ENCODE peak calls at places on chromosomes 1 and 21, in four cellular contexts. One of them, this sample, is unnamed.

GRCh38 chr21:14594967-14595366 is 48.9 kb upstream of the SAMSN1 start:
- DNase-seq in DND-41: no peak
- DNase-seq in fibroblast of lung: no peak
- DNase-seq in GM23248: no peak
- DNase-seq in this sample: no peak

GRCh38 chr1:171871848-171872247 is 30.6 kb downstream of the DNM3 start:
- DNase-seq in fibroblast of lung: no peak
- DNase-seq in GM23248: no peak
- DNase-seq in DND-41: no peak
- DNase-seq in this sample: peak

GRCh38 chr1:159000627-159001026 is 9.1 kb upstream of the IFI16 start:
- DNase-seq in fibroblast of lung: peak
- DNase-seq in GM23248: peak
- DNase-seq in DND-41: no peak
- DNase-seq in this sample: peak

GRCh38 chr1:22208265-22208972 is 65.5 kb upstream of the WNT4 start:
- DNase-seq in fibroblast of lung: no peak
- DNase-seq in DND-41: no peak
- DNase-seq in GM23248: no peak
- DNase-seq in this sample: peak

GRCh38 chr1:181135815-181136737 is 47.6 kb downstream of the IER5 start:
- DNase-seq in GM23248: peak
- DNase-seq in fibroblast of lung: peak
- DNase-seq in DND-41: no peak
- DNase-seq in this sample: no peak

GRCh38 chr1:220575718-220576497 is 48.0 kb downstream of the MARK1 start:
- DNase-seq in DND-41: no peak
- DNase-seq in GM23248: no peak
- DNase-seq in fibroblast of lung: no peak
- DNase-seq in this sample: no peak

GRCh38 chr1:220962031-220962751 is 82.9 kb downstream of the HLX start:
- DNase-seq in fibroblast of lung: peak
- DNase-seq in GM23248: peak
- DNase-seq in DND-41: no peak
- DNase-seq in this sample: no peak

GRCh38 chr1:242754926-242755325 is 230.4 kb upstream of the PLD5 start:
- DNase-seq in DND-41: no peak
- DNase-seq in GM23248: no peak
- DNase-seq in fibroblast of lung: no peak
- DNase-seq in this sample: no peak

GRCh38 chr1:1347026-1347595 is 2.1 kb downstream of the DVL1 start:
- DNase-seq in DND-41: no peak
- DNase-seq in GM23248: no peak
- DNase-seq in fibroblast of lung: no peak
- DNase-seq in this sample: no peak

GRCh38 chr1:14748977-14749376 is 150.5 kb downstream of the KAZN start:
- DNase-seq in DND-41: no peak
- DNase-seq in GM23248: no peak
- DNase-seq in fibroblast of lung: no peak
- DNase-seq in this sample: no peak

GRCh38 chr1:7279753-7280150 is 491.3 kb upstream of the VAMP3 start:
- DNase-seq in GM23248: no peak
- DNase-seq in DND-41: no peak
- DNase-seq in fibroblast of lung: no peak
- DNase-seq in this sample: no peak

GRCh38 chr1:17289756-17290155 is 18.2 kb upstream of the PADI4 start:
- DNase-seq in GM23248: peak
- DNase-seq in DND-41: no peak
- DNase-seq in fibroblast of lung: peak
- DNase-seq in this sample: no peak

GRCh38 chr1:53511933-53512806 is 53.0 kb downstream of the DMRTB1 start:
- DNase-seq in fibroblast of lung: peak
- DNase-seq in DND-41: no peak
- DNase-seq in GM23248: no peak
- DNase-seq in this sample: no peak

GRCh38 chr1:228003461-228004330 is 3.1 kb upstream of the WNT3A start:
- DNase-seq in GM23248: no peak
- DNase-seq in DND-41: no peak
- DNase-seq in fibroblast of lung: no peak
- DNase-seq in this sample: peak

GRCh38 chr1:18712254-18712605 is 81.6 kb downstream of the PAX7 start:
- DNase-seq in fibroblast of lung: no peak
- DNase-seq in GM23248: no peak
- DNase-seq in DND-41: no peak
- DNase-seq in this sample: no peak

GRCh38 chr1:17369466-17369865 is 2.5 kb upstream of the PADI6 start:
- DNase-seq in fibroblast of lung: no peak
- DNase-seq in DND-41: no peak
- DNase-seq in GM23248: peak
- DNase-seq in this sample: no peak

GRCh38 chr1:100921110-100921706 is 25.3 kb downstream of the SLC30A7 start:
- DNase-seq in fibroblast of lung: peak
- DNase-seq in DND-41: no peak
- DNase-seq in GM23248: peak
- DNase-seq in this sample: peak

GRCh38 chr1:45205000-45205909 is 1.1 kb downstream of the ZSWIM5 start:
- DNase-seq in GM23248: peak
- DNase-seq in fibroblast of lung: peak
- DNase-seq in DND-41: no peak
- DNase-seq in this sample: peak

GRCh38 chr1:47701741-47702515 is 264.1 kb downstream of the FOXD2 start:
- DNase-seq in DND-41: no peak
- DNase-seq in GM23248: no peak
- DNase-seq in fibroblast of lung: no peak
- DNase-seq in this sample: no peak

GRCh38 chr1:1407957-1408318 is 845 bp upstream of the MRPL20 start:
- DNase-seq in DND-41: no peak
- DNase-seq in fibroblast of lung: no peak
- DNase-seq in GM23248: no peak
- DNase-seq in this sample: no peak

GRCh38 chr1:203381151-203381751 is 30.3 kb upstream of the FMOD start:
- DNase-seq in fibroblast of lung: no peak
- DNase-seq in DND-41: no peak
- DNase-seq in GM23248: no peak
- DNase-seq in this sample: no peak

GRCh38 chr1:62995173-62995572 is 211.2 kb downstream of the ATG4C start:
- DNase-seq in GM23248: no peak
- DNase-seq in fibroblast of lung: no peak
- DNase-seq in DND-41: no peak
- DNase-seq in this sample: no peak

GRCh38 chr21:10418649-10419048 is 102.7 kb upstream of the TPTE start:
- DNase-seq in GM23248: no peak
- DNase-seq in fibroblast of lung: no peak
- DNase-seq in DND-41: no peak
- DNase-seq in this sample: no peak

GRCh38 chr1:77832889-77833288 is 53.4 kb downstream of the MIGA1 start:
- DNase-seq in DND-41: no peak
- DNase-seq in fibroblast of lung: peak
- DNase-seq in GM23248: peak
- DNase-seq in this sample: no peak

GRCh38 chr1:77857557-77857956 is 30.9 kb upstream of the NEXN start:
- DNase-seq in GM23248: peak
- DNase-seq in fibroblast of lung: peak
- DNase-seq in DND-41: no peak
- DNase-seq in this sample: no peak

GRCh38 chr1:231139125-231139649 is 22.7 kb upstream of the TRIM67 start:
- DNase-seq in GM23248: peak
- DNase-seq in DND-41: no peak
- DNase-seq in fibroblast of lung: peak
- DNase-seq in this sample: no peak

GRCh38 chr1:2108877-2109580 is 58.8 kb downstream of the PRKCZ start:
- DNase-seq in DND-41: no peak
- DNase-seq in GM23248: no peak
- DNase-seq in fibroblast of lung: no peak
- DNase-seq in this sample: no peak

GRCh38 chr1:184866991-184867788 is 107.1 kb downstream of the NIBAN1 start:
- DNase-seq in DND-41: no peak
- DNase-seq in GM23248: peak
- DNase-seq in fibroblast of lung: peak
- DNase-seq in this sample: no peak

GRCh38 chr1:27564710-27565649 is 39.0 kb downstream of the AHDC1 start:
- DNase-seq in GM23248: no peak
- DNase-seq in fibroblast of lung: no peak
- DNase-seq in DND-41: no peak
- DNase-seq in this sample: no peak

GRCh38 chr1:3459940-3460652 is 5.6 kb downstream of the ARHGEF16 start:
- DNase-seq in DND-41: no peak
- DNase-seq in GM23248: no peak
- DNase-seq in fibroblast of lung: no peak
- DNase-seq in this sample: no peak

GRCh38 chr21:41817228-41817627 is 50.4 kb upstream of the RIPK4 start:
- DNase-seq in GM23248: peak
- DNase-seq in DND-41: peak
- DNase-seq in fibroblast of lung: peak
- DNase-seq in this sample: peak

GRCh38 chr1:238537641-238538040 is 646.9 kb upstream of the ZP4 start:
- DNase-seq in fibroblast of lung: no peak
- DNase-seq in GM23248: no peak
- DNase-seq in DND-41: no peak
- DNase-seq in this sample: no peak

GRCh38 chr21:32386195-32386870 is 6.5 kb downstream of the URB1 start:
- DNase-seq in fibroblast of lung: no peak
- DNase-seq in GM23248: peak
- DNase-seq in DND-41: no peak
- DNase-seq in this sample: no peak

DNA sequence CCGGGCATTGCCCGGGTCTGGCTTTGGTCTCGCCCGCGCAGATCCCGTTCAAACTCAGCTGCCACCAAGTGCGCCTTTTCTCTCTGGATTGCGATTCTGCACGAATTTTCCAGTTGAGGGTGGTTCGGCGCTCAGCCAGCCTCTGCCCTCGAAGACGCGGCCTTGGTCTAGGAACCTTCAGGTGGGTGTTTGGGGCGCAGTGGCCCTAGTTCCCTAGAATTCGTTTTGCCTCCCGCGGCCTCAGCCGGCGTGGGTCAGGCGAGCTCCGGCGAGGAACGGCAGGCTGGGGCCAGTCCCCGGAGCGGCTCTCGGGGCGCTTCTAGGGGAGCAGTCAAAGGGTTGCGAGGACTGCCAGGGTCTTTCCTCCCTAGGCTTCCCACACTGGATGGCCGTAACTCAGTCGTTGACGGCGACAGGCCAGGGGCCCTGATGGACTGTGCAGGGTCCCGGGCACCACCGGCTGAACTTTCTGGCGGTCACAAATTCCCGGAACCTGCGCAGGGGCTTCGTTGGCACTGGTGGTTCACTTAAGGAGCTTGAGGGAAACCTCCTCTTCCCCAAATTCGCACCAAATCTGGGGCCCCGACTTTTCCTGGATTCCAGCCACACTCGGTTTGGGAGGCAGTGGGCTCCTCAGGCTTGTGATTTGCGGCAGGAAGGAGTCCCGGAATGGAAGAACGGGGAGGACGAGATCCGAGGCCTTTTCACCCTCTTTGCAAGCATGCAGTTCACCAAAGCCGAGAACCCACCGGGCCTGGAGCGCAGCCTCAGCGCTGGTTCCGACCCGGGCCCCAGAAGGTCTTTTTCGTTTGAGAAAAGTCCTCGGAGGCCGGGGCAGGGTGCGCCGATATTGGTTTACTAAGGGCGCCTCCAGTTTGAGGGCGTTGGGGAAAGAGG is 1.2 kb downstream of the DMBX1 start:
- DNase-seq in DND-41: no peak
- DNase-seq in fibroblast of lung: peak
- DNase-seq in GM23248: peak
- DNase-seq in this sample: no peak
- TF ChIP-seq EZH2 in DND-41: no peak
- TF ChIP-seq EZH2 in fibroblast of lung: peak
- TF ChIP-seq EZH2 in GM23248: peak
- TF ChIP-seq EZH2 in this sample: peak

DNA sequence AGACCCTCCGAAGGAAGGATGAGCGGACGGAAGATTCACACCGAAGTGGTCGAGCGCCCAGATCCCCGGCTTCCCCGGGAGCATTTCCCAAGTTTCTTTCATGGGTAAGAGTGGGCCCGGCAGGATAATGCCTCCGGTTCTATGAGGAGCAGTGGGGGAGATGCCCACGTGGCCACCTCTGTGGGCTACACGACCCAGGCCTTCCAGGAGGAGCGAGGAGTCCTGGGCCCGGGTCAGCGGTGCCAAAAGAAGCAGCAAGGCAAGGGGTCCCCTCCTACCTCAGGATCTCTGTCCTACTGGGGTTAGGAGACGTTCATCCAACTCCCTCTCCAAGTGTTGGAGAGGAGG is 7.9 kb upstream of the NBPF11 start:
- DNase-seq in DND-41: no peak
- DNase-seq in GM23248: no peak
- DNase-seq in fibroblast of lung: no peak
- DNase-seq in this sample: no peak
- TF ChIP-seq EZH2 in DND-41: no peak
- TF ChIP-seq EZH2 in GM23248: no peak
- TF ChIP-seq EZH2 in fibroblast of lung: no peak
- TF ChIP-seq EZH2 in this sample: no peak

GRCh38 chr21:35041122-35041521 is 8.0 kb downstream of the RUNX1 start:
- DNase-seq in DND-41: no peak
- DNase-seq in fibroblast of lung: no peak
- DNase-seq in GM23248: no peak
- DNase-seq in this sample: no peak
- TF ChIP-seq EZH2 in DND-41: no peak
- TF ChIP-seq EZH2 in fibroblast of lung: no peak
- TF ChIP-seq EZH2 in GM23248: no peak
- TF ChIP-seq EZH2 in this sample: no peak

GRCh38 chr1:152035406-152036315 is 1.1 kb downstream of the S100A11 start:
- DNase-seq in DND-41: peak
- DNase-seq in fibroblast of lung: peak
- DNase-seq in GM23248: peak
- DNase-seq in this sample: peak
- TF ChIP-seq EZH2 in DND-41: no peak
- TF ChIP-seq EZH2 in fibroblast of lung: no peak
- TF ChIP-seq EZH2 in GM23248: no peak
- TF ChIP-seq EZH2 in this sample: no peak

DNA sequence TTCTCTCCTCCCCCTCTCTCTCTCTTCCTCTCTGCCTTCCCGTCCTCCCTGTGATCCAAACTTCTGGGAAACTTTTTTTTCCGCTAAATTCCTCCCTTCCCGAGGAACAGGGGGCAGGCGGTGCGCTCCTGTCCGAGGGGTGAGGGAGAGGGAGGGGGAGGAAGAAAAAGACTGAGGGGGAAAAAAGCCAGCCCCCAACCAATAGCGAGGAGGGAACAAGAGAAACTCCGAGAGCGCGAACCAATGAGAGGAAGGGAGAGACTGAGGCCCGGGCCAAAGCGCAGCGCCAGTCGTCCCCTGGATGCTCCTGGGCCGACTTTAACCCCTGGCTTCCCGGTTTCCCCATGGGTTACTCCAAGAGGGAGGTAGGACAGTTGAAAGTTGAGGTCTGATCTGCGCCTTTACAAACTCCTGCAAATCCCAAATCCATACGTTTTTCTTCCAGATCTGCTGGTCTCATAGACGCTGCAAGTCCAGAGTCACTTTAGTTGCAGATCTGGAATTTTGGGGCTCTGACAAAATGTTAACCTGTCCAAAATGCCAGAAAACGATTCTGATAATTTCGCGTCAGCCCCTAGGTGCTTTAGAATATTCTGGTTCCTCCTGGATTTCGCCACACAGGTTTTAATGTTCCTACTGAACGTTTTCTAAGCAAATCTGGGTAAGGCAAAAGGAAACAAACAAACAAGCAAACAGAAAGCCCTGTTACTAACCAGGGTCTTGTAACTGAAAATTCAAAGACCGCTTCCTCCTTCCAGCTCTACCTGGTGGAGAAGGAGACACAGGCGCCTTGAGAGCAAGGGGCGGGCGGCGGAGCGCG is at the start of gene TBX15:
- DNase-seq in GM23248: peak
- DNase-seq in DND-41: no peak
- DNase-seq in fibroblast of lung: no peak
- DNase-seq in this sample: peak
- TF ChIP-seq EZH2 in GM23248: no peak
- TF ChIP-seq EZH2 in DND-41: no peak
- TF ChIP-seq EZH2 in fibroblast of lung: no peak
- TF ChIP-seq EZH2 in this sample: peak

This sample was measured in GM23338.